ENCODE peak calls at places on chromosomes 4 and X, in four cellular contexts. M is right atrium auricular region; D is stimulated activated CD4-positive, alpha-beta T cell treated with anti-CD3 and anti-CD28 coated beads, TNF-alpha, amount 100 ng/mL, for 48 hours; G is endothelial cell. P is an unnamed sample.

GRCh38 chr4:39319678-39320077 is 46.5 kb downstream of the RFC1 start:
- DNase-seq in D (no peak), M (no peak), G (no peak), P (no peak)

GRCh38 chr4:139603576-139604387 is 47.8 kb upstream of the SETD7 start:
- DNase-seq in D (no peak), M (no peak), G (peak; percentile 66), P (peak; percentile 54)

GRCh38 chr4:32340591-32340990 is 1620.4 kb downstream of the PCDH7 start:
- DNase-seq in D (no peak), G (no peak), M (no peak), P (no peak)

GRCh38 chrX:50971390-50971789 is 60.9 kb downstream of the BMP15 start:
- DNase-seq in D (peak; percentile 0), M (no peak), G (no peak), P (no peak)

GRCh38 chr4:6777636-6778281 is 4.8 kb upstream of the KIAA0232 start:
- DNase-seq in M (no peak), D (no peak), G (no peak), P (peak; percentile 73)

GRCh38 chr4:153282023-153282422 is 62.5 kb upstream of the MND1 start:
- DNase-seq in M (no peak), G (no peak), D (no peak), P (no peak)

GRCh38 chrX:43386872-43387271 is 269.2 kb upstream of the MAOA start:
- DNase-seq in G (no peak), M (no peak), D (no peak), P (no peak)

GRCh38 chr4:62898115-62898514 is 1511.1 kb downstream of the TECRL start:
- DNase-seq in M (no peak), G (no peak), D (no peak), P (no peak)

GRCh38 chr4:140227286-140227685 is 73.3 kb upstream of the MAML3 start:
- DNase-seq in D (no peak), M (no peak), G (no peak), P (no peak)

GRCh38 chr4:64799751-64800150 is 390.5 kb upstream of the TECRL start:
- DNase-seq in D (no peak), G (no peak), M (no peak), P (no peak)

GRCh38 chrX:37348237-37349130 is 680 bp upstream of the PRRG1 start:
- DNase-seq in G (no peak), D (no peak), M (no peak), P (no peak)

GRCh38 chrX:47707031-47707780 is 48.2 kb upstream of the UXT start:
- DNase-seq in G (no peak), D (no peak), M (no peak), P (no peak)

GRCh38 chr4:70651864-70652506 is 14.3 kb downstream of the JCHAIN start:
- DNase-seq in G (no peak), M (no peak), D (no peak), P (no peak)

GRCh38 chr4:19776021-19776459 is 475.7 kb upstream of the SLIT2 start:
- DNase-seq in D (no peak), G (no peak), M (no peak), P (no peak)

P was measured in HL-60.